ENCODE peak calls at places on chromosomes 6 and 20, in ten cellular contexts. Z is testis, X is A549, I is AG10803, W is IMR-90, R is fibroblast of lung, A is esophagus squamous epithelium, S is right lobe of liver, U is adrenal gland, K is esophagus muscularis mucosa. V is an unnamed sample.

GRCh38 chr6:13290335-13290734 is 38.0 kb downstream of the TBC1D7 start:
- DNase-seq in Z (no peak), A (no peak), K (no peak), S (no peak), W (no peak), I (no peak), R (no peak), U (no peak), X (no peak), V (no peak)

GRCh38 chr20:24448170-24448569 is 21.3 kb upstream of the SYNDIG1 start:
- DNase-seq in W (no peak), I (no peak), S (no peak), X (no peak), A (no peak), K (no peak), R (no peak), U (no peak), Z (no peak), V (no peak)

GRCh38 chr20:53079883-53080282 is 107.7 kb downstream of the TSHZ2 start:
- DNase-seq in W (no peak), A (no peak), Z (no peak), R (no peak), U (no peak), K (no peak), I (peak), X (no peak), S (no peak), V (no peak)

GRCh38 chr20:59159091-59159821 is 4.4 kb upstream of the ZNF831 start:
- DNase-seq in U (no peak), I (no peak), R (no peak), S (no peak), A (no peak), Z (no peak), X (no peak), K (no peak), W (no peak), V (no peak)

GRCh38 chr6:12075067-12075563 is 63.0 kb downstream of the HIVEP1 start:
- DNase-seq in Z (no peak), S (no peak), W (no peak), I (no peak), X (no peak), R (peak), A (no peak), U (no peak), K (no peak), V (peak)

GRCh38 chr20:52941803-52942202 is 30.4 kb upstream of the TSHZ2 start:
- DNase-seq in S (no peak), X (no peak), A (no peak), I (peak), R (peak), Z (no peak), W (no peak), K (no peak), U (no peak), V (no peak)

GRCh38 chr20:40678286-40678835 is 10.7 kb downstream of the MAFB start:
- DNase-seq in R (no peak), A (no peak), S (no peak), X (no peak), I (no peak), W (no peak), Z (no peak), U (no peak), K (no peak), V (no peak)

GRCh38 chr20:13838664-13839063 is 53.8 kb downstream of the NDUFAF5 start:
- DNase-seq in I (no peak), U (no peak), X (no peak), S (no peak), A (no peak), W (no peak), Z (no peak), K (peak), R (no peak), V (no peak)

GRCh38 chr6:44473870-44474631 is 86.5 kb downstream of the CDC5L start:
- DNase-seq in X (no peak), A (no peak), I (no peak), U (no peak), W (no peak), K (no peak), R (no peak), S (no peak), Z (no peak), V (no peak)

GRCh38 chr6:43285415-43285814 is 12.6 kb upstream of the SLC22A7 start:
- DNase-seq in A (no peak), U (no peak), Z (no peak), K (no peak), S (no peak), I (no peak), X (no peak), W (no peak), R (no peak), V (no peak)

GRCh38 chr6:21611485-21611884 is 17.9 kb downstream of the SOX4 start:
- DNase-seq in A (no peak), Z (peak), R (no peak), W (no peak), X (no peak), S (no peak), U (no peak), K (peak), I (no peak), V (no peak)

GRCh38 chr6:132063738-132064137 is 112.6 kb upstream of the CCN2 start:
- DNase-seq in S (no peak), X (peak), K (no peak), W (peak), Z (no peak), U (peak), A (no peak), I (peak), R (peak), V (peak)

GRCh38 chr20:54339093-54339492 is 131.2 kb downstream of the PFDN4 start:
- DNase-seq in K (no peak), U (no peak), A (no peak), W (no peak), X (no peak), S (no peak), R (no peak), Z (no peak), I (no peak), V (no peak)

GRCh38 chr6:44034391-44034861 is 92.8 kb downstream of the MRPL14 start:
- DNase-seq in I (no peak), U (no peak), A (no peak), S (no peak), R (no peak), W (no peak), X (no peak), K (no peak), Z (no peak), V (no peak)

GRCh38 chr6:13384966-13385365 is 56.6 kb upstream of the TBC1D7 start:
- DNase-seq in R (no peak), A (no peak), Z (no peak), U (no peak), K (no peak), I (no peak), W (no peak), X (no peak), S (no peak), V (no peak)

GRCh38 chr6:8825726-8826125 is 390.4 kb upstream of the SLC35B3 start:
- DNase-seq in S (no peak), X (no peak), I (no peak), K (no peak), Z (no peak), W (no peak), U (no peak), A (no peak), R (no peak), V (no peak)

GRCh38 chr6:135135835-135136234 is 45.3 kb upstream of the MYB start:
- DNase-seq in S (no peak), X (no peak), U (no peak), Z (no peak), K (no peak), I (no peak), R (no peak), W (no peak), A (no peak), V (no peak)
- TF ChIP-seq CTCF in S (no peak), X (no peak), U (no peak), Z (no peak), K (no peak), I (no peak), R (no peak), W (no peak), A (no peak), V (no peak)

GRCh38 chr20:33576432-33576883 is 85.7 kb upstream of the C20orf144 start:
- DNase-seq in A (no peak), Z (no peak), R (peak), I (no peak), K (no peak), X (no peak), S (no peak), U (no peak), W (peak), V (no peak)
- TF ChIP-seq CTCF in A (no peak), Z (no peak), R (peak), I (no peak), K (no peak), X (no peak), S (no peak), U (no peak), W (no peak), V (no peak)

GRCh38 chr6:144263786-144264185 is 21.3 kb upstream of the UTRN start:
- DNase-seq in X (no peak), S (no peak), U (no peak), K (no peak), A (no peak), W (peak), I (peak), Z (no peak), R (no peak), V (no peak)

GRCh38 chr6:144265390-144265789 is 19.7 kb upstream of the UTRN start:
- DNase-seq in U (no peak), K (no peak), W (peak), R (peak), Z (no peak), X (peak), I (peak), A (no peak), S (no peak), V (peak)

GRCh38 chr6:144264270-144265060 is 20.7 kb upstream of the UTRN start:
- DNase-seq in I (peak), S (no peak), R (peak), W (peak), A (no peak), Z (no peak), U (peak), X (peak), K (no peak), V (peak)

GRCh38 chr6:144265061-144265357 is 20.1 kb upstream of the UTRN start:
- DNase-seq in S (no peak), U (no peak), Z (no peak), K (no peak), W (peak), X (no peak), A (no peak), I (no peak), R (no peak), V (peak)

GRCh38 chr6:144262470-144263369 is 22.4 kb upstream of the UTRN start:
- DNase-seq in Z (no peak), X (no peak), W (no peak), I (no peak), K (no peak), U (no peak), R (no peak), A (no peak), S (no peak), V (no peak)
- TF ChIP-seq CTCF in Z (no peak), X (no peak), W (no peak), I (no peak), K (no peak), U (no peak), R (no peak), A (no peak), S (no peak), V (no peak)

DNA sequence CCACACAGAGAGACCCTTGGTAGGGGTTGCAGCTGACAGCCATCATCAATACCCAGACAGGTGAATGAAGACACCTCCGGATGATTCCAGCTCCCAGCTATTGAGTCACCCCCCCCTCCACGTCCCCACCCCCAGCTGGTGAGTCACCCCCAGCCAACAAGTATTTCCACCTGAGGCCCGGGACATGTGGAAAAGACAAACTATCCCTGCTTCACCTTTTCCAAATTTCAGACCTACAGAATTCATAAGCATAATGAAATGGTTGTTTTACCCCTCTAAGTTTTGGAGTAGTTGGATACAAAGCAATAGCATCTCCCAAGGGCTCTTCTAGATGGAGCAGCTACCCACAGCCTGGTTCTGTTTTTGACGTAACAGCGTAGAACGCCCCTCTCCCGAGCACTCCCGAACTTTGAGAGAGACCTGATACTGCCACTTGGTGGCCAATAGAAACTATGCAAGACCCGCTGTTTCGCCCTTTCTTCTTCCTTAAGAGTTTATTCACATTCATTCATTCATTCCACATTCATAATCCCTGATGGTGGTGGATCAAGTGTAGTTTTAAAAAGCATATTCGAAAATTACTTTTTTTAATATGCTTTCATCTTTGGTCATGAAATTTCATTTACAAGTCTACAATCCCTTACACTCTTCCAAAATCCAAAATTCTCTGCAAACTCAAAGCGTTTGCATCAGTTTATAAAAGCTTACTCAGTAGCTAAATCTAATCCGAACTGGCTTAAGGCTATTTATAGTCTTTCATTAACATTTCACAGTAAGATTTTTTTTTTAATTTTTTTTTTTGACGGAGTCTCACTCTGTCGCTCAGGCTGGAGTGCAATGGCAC is 15.1 kb upstream of the PPP1R16B start:
- DNase-seq in K (no peak), A (no peak), X (peak), I (peak), Z (no peak), R (peak), U (peak), W (peak), S (no peak), V (peak)
- TF ChIP-seq CTCF in K (peak), A (peak), X (peak), I (peak), Z (peak), R (peak), U (peak), W (peak), S (peak), V (peak)

GRCh38 chr20:18790787-18791186 is 22.8 kb upstream of the SCP2D1 start:
- DNase-seq in R (no peak), Z (no peak), A (no peak), I (no peak), X (no peak), S (no peak), U (no peak), W (no peak), K (no peak), V (no peak)

GRCh38 chr20:18796282-18796833 is 17.2 kb upstream of the SCP2D1 start:
- DNase-seq in U (no peak), Z (no peak), I (no peak), R (no peak), S (no peak), A (no peak), W (no peak), K (no peak), X (no peak), V (no peak)

GRCh38 chr20:18794428-18794787 is 19.2 kb upstream of the SCP2D1 start:
- DNase-seq in R (no peak), W (no peak), Z (no peak), X (no peak), U (no peak), S (no peak), A (no peak), K (no peak), I (no peak), V (no peak)

GRCh38 chr20:18795366-18795765 is 18.2 kb upstream of the SCP2D1 start:
- DNase-seq in K (peak), I (no peak), S (no peak), Z (no peak), W (no peak), U (no peak), A (no peak), X (no peak), R (no peak), V (no peak)

DNA sequence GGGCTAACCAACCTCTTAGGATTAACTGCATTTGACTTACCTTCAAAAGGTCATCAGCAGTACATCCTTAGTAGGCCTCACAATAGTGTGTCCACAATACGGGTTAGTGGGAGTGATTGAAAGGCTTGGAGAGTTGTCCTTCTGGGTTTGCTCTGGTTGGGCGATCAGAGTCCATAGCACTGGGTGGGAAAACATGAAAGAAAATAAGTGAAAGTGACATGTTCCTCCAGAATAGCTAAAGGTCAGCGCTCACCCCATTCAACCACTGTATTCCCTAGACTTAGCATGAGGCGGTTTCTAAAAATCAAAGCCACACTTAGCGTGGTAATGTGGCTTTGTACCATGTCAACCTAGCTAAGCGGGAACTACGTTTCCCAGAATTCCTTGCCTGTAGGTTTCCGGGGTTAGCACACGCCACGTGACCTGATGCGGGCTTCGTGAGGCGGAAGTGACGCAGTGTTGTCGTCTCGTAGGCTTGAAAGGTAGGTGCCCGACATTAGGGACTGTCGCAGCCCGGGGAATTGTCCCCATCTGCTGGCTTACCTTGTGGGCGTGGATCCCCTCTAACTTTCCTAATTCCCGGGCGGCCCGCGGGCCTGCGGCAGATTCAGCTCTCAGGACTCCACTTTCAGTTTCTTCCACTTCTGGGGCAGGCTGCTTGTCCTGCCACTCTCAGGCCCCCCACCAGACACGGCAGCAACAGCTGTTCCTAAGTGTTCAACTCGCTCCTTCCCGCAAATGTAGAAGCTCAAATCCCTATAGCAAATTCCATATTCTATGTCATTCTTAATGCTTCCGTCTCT is 19.8 kb upstream of the SCP2D1 start:
- DNase-seq in R (peak), K (peak), I (peak), X (peak), Z (peak), S (peak), A (peak), W (peak), U (peak), V (peak)
- TF ChIP-seq CTCF in R (no peak), K (no peak), I (no peak), X (no peak), Z (no peak), S (no peak), A (no peak), W (no peak), U (no peak), V (no peak)

DNA sequence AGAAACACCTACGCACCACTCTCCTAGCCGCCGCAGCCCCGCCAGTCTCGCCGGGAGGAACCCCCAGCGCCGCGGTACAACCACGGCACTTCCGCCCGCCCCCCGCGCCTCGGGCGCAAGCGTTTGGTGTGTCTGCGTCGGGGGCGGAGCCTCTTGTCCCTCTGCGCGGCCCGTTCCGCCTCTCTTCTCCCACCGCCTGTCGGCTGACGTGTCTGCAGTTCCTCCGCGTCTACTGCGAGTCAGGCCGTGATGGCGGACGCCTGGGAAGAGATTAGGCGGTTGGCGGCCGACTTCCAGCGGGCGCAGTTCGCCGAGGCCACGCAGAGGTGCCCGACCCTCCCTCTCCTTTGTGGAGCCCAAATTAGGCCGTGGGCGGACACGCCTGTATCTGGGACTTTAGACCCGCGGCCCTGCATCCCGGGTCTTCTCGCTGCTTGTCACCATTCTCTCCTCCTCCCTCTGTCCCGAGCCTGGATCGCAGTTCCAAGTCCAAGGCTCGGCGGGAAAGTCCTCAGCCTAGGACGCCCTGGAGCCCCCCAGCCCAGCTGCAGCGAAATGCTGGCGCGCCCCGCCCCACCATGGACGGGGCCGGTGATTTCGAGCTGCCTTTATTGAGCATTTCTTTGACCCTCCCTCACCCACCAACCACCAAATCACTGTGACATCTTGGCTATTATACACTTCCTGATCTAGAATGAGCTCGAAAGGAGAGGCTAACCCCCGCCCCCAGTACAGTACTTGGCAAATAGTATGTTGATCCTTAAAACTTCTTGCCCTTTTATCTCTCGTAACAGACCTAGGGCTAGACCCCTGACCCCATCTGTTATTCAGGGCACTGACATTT is at the start of gene UFL1:
- DNase-seq in Z (peak), K (peak), X (peak), S (peak), A (peak), W (peak), R (peak), I (peak), U (peak), V (peak)
- TF ChIP-seq CTCF in Z (peak), K (no peak), X (no peak), S (no peak), A (no peak), W (no peak), R (no peak), I (peak), U (no peak), V (no peak)

GRCh38 chr6:137044366-137045220 is at the start of gene IL20RA:
- DNase-seq in X (peak), Z (peak), S (peak), A (no peak), U (peak), W (no peak), K (no peak), R (no peak), I (no peak), V (no peak)

GRCh38 chr6:137036566-137037300 is 8.0 kb downstream of the IL20RA start:
- DNase-seq in X (no peak), A (no peak), I (no peak), U (peak), R (peak), K (no peak), W (no peak), Z (peak), S (no peak), V (no peak)

GRCh38 chr6:137043710-137044365 is 927 bp downstream of the IL20RA start:
- DNase-seq in S (no peak), I (peak), R (peak), K (no peak), A (no peak), X (peak), U (peak), Z (peak), W (peak), V (peak)

GRCh38 chr6:137039010-137039409 is 5.8 kb downstream of the IL20RA start:
- DNase-seq in Z (no peak), U (no peak), S (no peak), K (no peak), I (no peak), W (no peak), R (no peak), X (no peak), A (no peak), V (no peak)

DNA sequence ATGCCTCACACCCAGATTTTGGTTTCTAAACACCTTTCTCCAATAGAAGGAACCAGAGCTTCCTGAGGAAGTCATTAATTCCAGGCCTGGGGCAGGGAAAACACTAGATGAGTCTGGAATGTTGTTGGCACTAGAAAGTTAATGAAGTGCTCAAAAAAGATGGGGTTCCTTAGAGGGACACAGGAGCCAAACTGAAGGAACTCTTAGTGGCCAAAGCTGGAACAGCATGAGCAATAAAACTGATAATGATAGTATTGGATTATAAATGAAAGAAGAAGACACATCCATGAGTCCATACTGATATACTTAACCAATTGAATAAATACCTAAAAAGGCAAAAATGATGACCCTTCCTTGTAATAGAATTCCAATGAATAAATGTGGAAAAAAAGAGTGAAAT is 4.4 kb downstream of the IL20RA start:
- DNase-seq in A (no peak), S (no peak), U (no peak), Z (no peak), X (no peak), R (no peak), K (no peak), I (no peak), W (no peak), V (no peak)
- TF ChIP-seq CTCF in A (no peak), S (no peak), U (no peak), Z (no peak), X (no peak), R (no peak), K (no peak), I (peak), W (no peak), V (no peak)

V was measured in fibroblast of pulmonary artery.